ENCODE peak calls at places on chromosomes 12 and 14, in four cellular contexts. R is prostate gland, L is ovary, S is testis. A is an unnamed sample.

GRCh38 chr12:6827982-6828670 is at the start of gene P3H3:
- DNase-seq in R (peak; percentile 33), L (peak; percentile 73), S (peak; percentile 43), A (no peak)

GRCh38 chr14:26377150-26377549 is 220.7 kb downstream of the NOVA1 start:
- DNase-seq in R (no peak), L (no peak), S (no peak), A (no peak)

GRCh38 chr14:76584271-76584702 is 177.0 kb upstream of the VASH1 start:
- DNase-seq in R (peak; percentile 46), L (peak; percentile 14), S (no peak), A (no peak)

GRCh38 chr12:122889658-122890561 is 6.0 kb downstream of the VPS37B start:
- DNase-seq in R (no peak), L (no peak), S (no peak), A (no peak)

GRCh38 chr14:104148433-104149277 is 10.3 kb downstream of the KIF26A start:
- DNase-seq in R (no peak), L (no peak), S (no peak), A (no peak)

GRCh38 chr12:103841690-103842584 is 903 bp upstream of the NT5DC3 start:
- DNase-seq in R (no peak), L (peak; percentile 51), S (peak; percentile 57), A (peak; percentile 66)

GRCh38 chr14:54213531-54213930 is 183.3 kb upstream of the CDKN3 start:
- DNase-seq in R (no peak), L (no peak), S (no peak), A (no peak)

GRCh38 chr12:64946132-64946829 is 121.8 kb downstream of the TBC1D30 start:
- DNase-seq in R (peak; percentile 56), L (no peak), S (peak; percentile 90), A (peak; percentile 49)

DNA sequence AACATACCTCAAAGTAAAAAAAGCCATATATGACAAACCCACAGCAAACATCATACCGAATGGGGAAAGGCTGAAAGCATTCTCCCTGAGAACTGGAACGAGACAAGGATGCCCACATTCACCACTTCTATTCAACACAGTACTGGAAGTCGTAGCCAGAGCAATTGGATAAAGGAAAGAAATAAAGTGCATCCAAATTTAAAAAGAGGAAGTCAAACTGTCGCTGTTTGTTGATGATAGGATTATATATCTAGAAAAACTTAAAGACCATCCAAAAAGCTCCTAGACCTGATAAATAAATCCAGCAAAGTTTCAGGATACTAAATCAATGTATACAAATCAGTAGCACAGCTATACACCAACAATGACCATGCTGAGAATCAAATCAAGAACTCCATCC is 5.2 kb downstream of the NDUFA12 start:
- DNase-seq in R (no peak), L (no peak), S (no peak), A (no peak)
- TF ChIP-seq POLR2A in R (no peak), L (no peak), S (no peak), A (no peak)

DNA sequence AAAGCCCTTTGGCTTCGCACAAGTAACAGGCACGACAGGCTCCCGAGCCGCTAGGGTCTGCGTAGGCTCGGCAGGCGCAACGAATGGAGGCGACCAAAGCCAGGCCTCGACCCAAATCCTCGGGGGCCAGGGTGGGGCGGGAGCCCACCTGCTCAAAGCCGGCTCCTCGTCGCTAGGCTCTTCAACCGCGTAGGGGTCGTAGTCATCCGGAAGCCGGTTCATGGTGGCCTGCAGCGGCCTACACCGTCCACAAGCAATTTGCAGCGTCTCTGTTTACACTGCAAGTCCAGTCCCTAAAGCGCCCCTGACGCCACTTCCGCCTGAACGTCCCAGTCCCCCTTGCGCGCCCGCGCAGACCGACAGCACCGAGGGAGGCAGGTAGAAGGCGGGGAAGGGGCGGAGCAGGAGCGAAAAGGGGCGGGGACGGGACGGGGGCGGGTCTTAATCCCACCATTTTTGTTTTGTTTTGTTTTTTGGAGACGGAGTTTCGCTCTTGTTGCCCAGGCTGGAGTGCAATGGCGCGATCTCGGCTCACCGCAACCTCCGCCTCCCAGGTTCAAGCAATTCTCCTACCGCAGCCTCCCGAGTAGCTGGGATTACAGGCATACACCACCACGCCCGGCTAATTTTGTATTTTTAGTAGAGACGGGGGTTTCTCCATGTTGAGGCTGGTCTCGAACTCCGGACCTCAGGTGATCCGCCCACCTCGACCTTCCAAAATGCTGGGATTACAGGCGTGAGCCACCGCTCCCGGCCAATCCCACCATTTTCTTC is at the start of gene EAPP:
- DNase-seq in R (peak; percentile 99), L (peak; percentile 96), S (peak; percentile 99), A (peak; percentile 98)
- TF ChIP-seq POLR2A in R (peak; percentile 97), L (peak; percentile 93), S (peak; percentile 77), A (peak; percentile 93)

DNA sequence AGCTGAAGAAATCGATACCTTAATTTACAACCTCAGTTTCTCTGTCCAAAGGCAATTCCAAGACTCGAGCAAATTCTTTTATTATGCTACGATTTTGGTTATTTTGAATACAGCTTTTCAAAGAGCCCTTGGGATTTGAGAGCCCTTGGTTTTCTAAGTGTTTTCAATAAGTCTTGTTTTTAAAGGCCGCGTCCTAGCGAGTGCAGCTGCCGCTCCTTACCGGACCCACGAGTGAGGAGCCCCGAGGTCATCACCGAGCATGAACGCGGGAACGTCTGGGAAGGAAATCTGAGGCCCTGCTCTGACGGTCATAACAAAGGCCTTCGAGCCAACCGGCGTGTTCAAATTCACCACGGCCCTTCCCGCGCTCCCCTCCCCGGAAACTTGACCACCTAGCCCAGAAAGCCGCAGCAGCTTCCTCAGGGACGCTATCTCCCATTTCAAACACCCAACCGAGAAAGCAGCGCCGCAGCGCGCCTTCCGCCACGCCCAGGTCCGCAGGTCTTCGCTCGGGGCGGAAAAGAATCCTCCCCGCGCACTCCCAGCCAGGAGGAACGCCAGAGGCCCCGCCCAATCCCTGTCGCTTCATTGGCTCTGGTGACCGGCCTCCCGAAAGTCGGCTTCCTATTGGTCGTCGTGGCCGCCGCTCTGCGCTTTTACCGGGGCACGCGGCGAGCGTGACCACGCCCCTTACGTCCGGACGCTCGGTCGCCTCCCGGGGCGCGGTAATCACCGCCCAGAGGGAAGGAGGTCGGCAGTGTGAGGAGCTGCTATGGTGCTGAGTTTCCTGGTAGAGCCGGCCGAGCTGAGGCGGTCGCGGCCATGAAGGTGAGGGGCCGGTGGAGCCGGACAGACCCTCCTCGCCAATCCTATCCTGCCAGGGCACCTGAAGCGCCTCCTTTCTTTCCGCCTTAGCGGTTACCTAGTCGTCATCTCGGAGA is at the start of gene RNF34:
- DNase-seq in R (peak; percentile 98), L (peak; percentile 98), S (peak; percentile 99), A (peak; percentile 100)
- TF ChIP-seq POLR2A in R (peak; percentile 97), L (peak; percentile 85), S (peak; percentile 87), A (peak; percentile 97)

GRCh38 chr14:61125314-61126082 is 144.5 kb downstream of the SLC38A6 start:
- DNase-seq in R (no peak), L (no peak), S (no peak), A (no peak)
- TF ChIP-seq POLR2A in R (no peak), L (no peak), S (no peak), A (no peak)

DNA sequence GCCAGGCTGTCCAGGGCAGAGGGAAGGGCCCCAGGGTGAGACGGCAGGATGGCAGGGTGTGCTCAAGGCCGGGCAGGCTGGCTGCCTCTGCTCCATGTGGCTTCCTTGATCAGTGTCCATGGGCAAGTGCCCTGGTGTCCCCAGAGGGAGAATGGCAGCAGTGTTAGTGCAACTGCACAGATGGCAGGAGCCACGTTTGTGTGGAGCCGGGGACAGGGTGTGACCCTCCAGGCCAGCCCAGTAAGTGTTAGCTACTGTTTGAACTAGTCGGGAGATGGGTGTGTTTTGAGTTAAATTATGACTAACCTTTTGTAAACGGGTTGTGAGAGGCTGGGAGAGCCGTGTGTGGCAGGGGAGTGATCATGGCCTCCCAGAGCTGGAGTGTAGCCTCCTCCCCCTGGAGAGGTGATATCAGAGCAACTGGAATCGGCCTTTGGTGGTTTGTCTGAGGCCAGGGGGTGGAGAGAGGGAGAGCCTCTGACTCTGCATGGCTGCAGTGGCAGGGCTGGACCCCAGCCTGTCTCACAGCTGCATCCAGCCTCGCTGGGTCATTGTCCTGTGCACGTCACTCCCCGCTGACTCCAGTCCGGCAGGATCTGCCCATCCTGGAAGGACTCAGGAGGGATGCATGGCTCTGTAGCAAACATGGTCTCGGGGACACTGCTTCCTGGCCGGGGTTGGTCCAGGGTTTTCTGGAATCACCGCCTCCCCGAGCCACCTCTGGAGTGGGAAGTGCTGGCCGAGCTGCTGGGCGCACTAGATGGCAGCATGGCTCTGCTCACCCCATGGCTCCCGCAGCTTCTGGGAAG is 27.8 kb downstream of the AACS start:
- DNase-seq in R (no peak), L (no peak), S (no peak), A (peak; percentile 78)
- TF ChIP-seq POLR2A in R (no peak), L (no peak), S (no peak), A (no peak)

DNA sequence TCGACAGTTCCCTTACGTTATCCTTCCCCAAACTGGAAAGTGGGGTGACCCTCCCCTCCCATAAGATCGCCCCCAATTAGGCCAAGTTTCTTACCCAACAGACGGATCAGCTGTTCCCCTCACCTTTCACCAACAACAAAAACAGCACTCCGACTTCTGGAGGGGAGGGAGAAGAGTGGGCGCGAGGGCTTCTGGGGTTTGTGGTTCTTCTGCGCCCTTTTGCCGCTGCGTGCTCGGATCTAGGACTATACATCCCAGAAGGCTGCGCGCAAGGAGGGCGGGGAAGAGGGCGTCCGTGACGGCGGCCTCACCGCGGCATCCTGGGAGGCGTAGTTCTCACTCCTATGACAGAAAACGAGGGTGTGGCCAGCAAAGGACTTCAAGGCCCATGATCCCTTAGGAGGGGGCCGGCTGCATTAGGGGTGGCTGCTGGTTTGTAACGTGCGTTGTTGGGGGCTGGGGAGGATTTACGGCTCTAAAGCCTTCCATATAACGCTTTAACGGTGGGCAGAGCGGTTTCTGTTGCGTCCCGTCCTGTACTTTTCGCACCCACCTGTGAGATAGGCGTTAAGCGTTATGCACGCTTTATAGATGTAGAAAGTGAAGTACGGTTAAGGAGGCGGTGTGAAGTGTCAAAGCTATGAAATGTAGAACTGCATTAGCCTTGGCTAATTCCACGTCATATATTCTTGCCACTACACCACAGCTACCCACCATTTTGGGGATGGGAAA is at the start of gene CALCOCO1:
- DNase-seq in R (peak; percentile 98), L (peak; percentile 96), S (peak; percentile 100), A (peak; percentile 98)
- TF ChIP-seq POLR2A in R (peak; percentile 81), L (no peak), S (no peak), A (peak; percentile 73)

GRCh38 chr12:2890388-2891239 is at the start of gene TULP3:
- DNase-seq in R (peak; percentile 99), L (peak; percentile 99), S (peak; percentile 99), A (peak; percentile 99)
- TF ChIP-seq POLR2A in R (peak; percentile 93), L (peak; percentile 96), S (peak; percentile 51), A (no peak)

DNA sequence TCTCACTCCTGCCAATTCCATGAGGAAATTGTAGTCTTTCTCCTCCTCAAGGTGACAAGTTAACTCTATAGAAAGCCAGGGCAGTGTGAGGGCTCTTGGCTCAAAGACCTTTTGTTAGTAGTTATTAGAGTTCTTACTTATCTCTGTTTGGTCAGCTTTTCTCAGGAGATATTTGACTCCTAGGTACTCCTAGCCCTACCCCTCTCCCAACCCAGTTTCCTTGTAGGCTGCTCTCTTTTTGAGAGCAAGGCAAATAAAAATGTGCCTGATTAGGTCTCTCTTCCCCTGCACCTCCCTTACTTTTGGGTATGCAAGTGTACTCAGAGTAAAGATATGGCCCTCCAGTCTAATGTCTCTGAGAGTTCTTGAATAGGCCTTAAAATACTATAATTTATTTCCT is 23.8 kb downstream of the BTG1 start:
- DNase-seq in R (no peak), L (no peak), S (no peak), A (no peak)
- TF ChIP-seq POLR2A in R (no peak), L (no peak), S (no peak), A (no peak)

A was measured in heart left ventricle.